ENCODE peak calls at places on chromosomes 1 and 21, in seven cellular contexts. W, G, P, J, S, O and R are unnamed samples.

GRCh38 chr1:6448749-6449631 is 17.0 kb downstream of the TNFRSF25 start:
- DNase-seq in S (peak; percentile 39), O (no peak), J (peak; percentile 63), P (no peak), W (peak; percentile 28), G (no peak), R (peak; percentile 30)

GRCh38 chr1:147794570-147794969 is 34.2 kb upstream of the GJA5 start:
- DNase-seq in W (no peak), J (peak; percentile 46), P (no peak), G (no peak), O (no peak), S (no peak), R (no peak)

GRCh38 chr21:45873418-45873817 is 108.2 kb upstream of the COL6A1 start:
- DNase-seq in W (no peak), S (no peak), G (no peak), O (no peak), J (no peak), P (no peak), R (no peak)

GRCh38 chr1:246795906-246796694 is 71.9 kb downstream of the SCCPDH start:
- DNase-seq in P (no peak), S (no peak), G (no peak), J (no peak), W (no peak), O (no peak), R (no peak)

GRCh38 chr1:154888757-154889156 is 18.7 kb upstream of the KCNN3 start:
- DNase-seq in P (no peak), G (no peak), J (no peak), O (no peak), W (no peak), S (no peak), R (no peak)

GRCh38 chr1:184701821-184702220 is 52.8 kb downstream of the EDEM3 start:
- DNase-seq in P (no peak), J (no peak), W (no peak), S (no peak), O (no peak), G (no peak), R (no peak)

GRCh38 chr1:218480137-218480536 is 135.0 kb downstream of the TGFB2 start:
- DNase-seq in J (no peak), P (no peak), G (no peak), W (no peak), S (no peak), O (no peak), R (no peak)

GRCh38 chr1:206110820-206111219 is 6.4 kb downstream of the AVPR1B start:
- DNase-seq in W (no peak), G (no peak), O (no peak), P (no peak), S (no peak), J (no peak), R (no peak)

GRCh38 chr1:105793541-105794146 is 1262.8 kb upstream of the PRMT6 start:
- DNase-seq in O (peak; percentile 68), W (peak; percentile 28), J (no peak), G (no peak), S (no peak), P (peak; percentile 24), R (no peak)

GRCh38 chr1:27132624-27133023 is 22.3 kb downstream of the SLC9A1 start:
- DNase-seq in O (no peak), G (no peak), S (no peak), J (peak; percentile 70), P (no peak), W (no peak), R (no peak)

GRCh38 chr1:230340778-230341546 is 85.2 kb downstream of the PGBD5 start:
- DNase-seq in O (no peak), S (no peak), J (peak; percentile 84), G (no peak), W (no peak), P (no peak), R (no peak)

GRCh38 chr1:20446796-20447195 is 39.2 kb downstream of the CAMK2N1 start:
- DNase-seq in G (no peak), W (no peak), J (no peak), S (no peak), P (peak; percentile 17), O (no peak), R (no peak)

GRCh38 chr1:172821609-172822274 is 162.8 kb downstream of the FASLG start:
- DNase-seq in O (no peak), S (no peak), G (no peak), W (no peak), P (no peak), J (no peak), R (no peak)

GRCh38 chr1:165717918-165718515 is 19.7 kb upstream of the ALDH9A1 start:
- DNase-seq in J (no peak), S (peak; percentile 15), O (peak; percentile 63), P (no peak), W (peak; percentile 13), G (peak; percentile 5), R (no peak)

GRCh38 chr1:165161130-165161529 is 195.4 kb downstream of the LMX1A start:
- DNase-seq in P (no peak), O (no peak), G (no peak), W (no peak), S (no peak), J (no peak), R (no peak)

GRCh38 chr1:54018635-54019034 is 649 bp upstream of the LDLRAD1 start:
- DNase-seq in W (no peak), O (no peak), J (no peak), G (no peak), P (no peak), S (no peak), R (no peak)

GRCh38 chr1:48031676-48032075 is 34.5 kb upstream of the TRABD2B start:
- DNase-seq in O (no peak), G (no peak), J (no peak), S (no peak), W (no peak), P (no peak), R (no peak)

GRCh38 chr1:8352886-8353285 is 35.0 kb downstream of the SLC45A1 start:
- DNase-seq in O (no peak), W (no peak), G (no peak), J (no peak), P (no peak), S (no peak), R (no peak)

GRCh38 chr1:157566484-157567300 is 14.4 kb upstream of the FCRL5 start:
- DNase-seq in P (no peak), W (no peak), S (no peak), G (no peak), O (no peak), J (no peak), R (no peak)

GRCh38 chr1:53371121-53371666 is 43.3 kb upstream of the LRP8 start:
- DNase-seq in G (no peak), P (no peak), W (no peak), J (no peak), O (no peak), S (no peak), R (no peak)

GRCh38 chr1:1507305-1507704 is 4.7 kb upstream of the ATAD3A start:
- DNase-seq in J (no peak), W (no peak), P (no peak), O (no peak), G (no peak), S (no peak), R (no peak)

GRCh38 chr1:108831225-108831624 is 25.7 kb downstream of the AKNAD1 start:
- DNase-seq in S (no peak), P (no peak), W (no peak), J (no peak), G (no peak), O (no peak), R (no peak)

GRCh38 chr1:223175032-223175431 is 32.0 kb upstream of the TLR5 start:
- DNase-seq in J (no peak), O (peak; percentile 29), W (no peak), S (no peak), P (no peak), G (no peak), R (no peak)

GRCh38 chr21:38984568-38984967 is 178.8 kb downstream of the ETS2 start:
- DNase-seq in W (no peak), G (no peak), J (no peak), P (no peak), O (no peak), S (no peak), R (no peak)

GRCh38 chr1:53625049-53625448 is 113.9 kb downstream of the GLIS1 start:
- DNase-seq in O (no peak), S (no peak), J (no peak), P (no peak), G (no peak), W (no peak), R (no peak)

GRCh38 chr1:42266253-42267135 is 68.5 kb downstream of the FOXJ3 start:
- DNase-seq in S (no peak), O (peak; percentile 39), P (no peak), W (no peak), J (no peak), G (no peak), R (no peak)

GRCh38 chr1:55214214-55214902 is 806 bp downstream of the USP24 start:
- DNase-seq in G (peak; percentile 30), W (peak; percentile 57), P (peak; percentile 39), O (peak; percentile 47), S (no peak), J (peak; percentile 77), R (peak; percentile 25)